ENCODE peak calls at places on chromosomes 16 and 17, in four cellular contexts. G, W, K and C are unnamed samples.

GRCh38 chr16:22326771-22327445 is 29.7 kb downstream of the POLR3E start:
- DNase-seq in G (no peak), W (no peak), K (no peak), C (no peak)

GRCh38 chr17:53794875-53795274 is 27.9 kb upstream of the KIF2B start:
- DNase-seq in G (no peak), W (no peak), K (no peak), C (no peak)

GRCh38 chr16:77191259-77191969 is 424 bp downstream of the MON1B start:
- DNase-seq in G (peak), W (no peak), K (no peak), C (no peak)

GRCh38 chr17:58757162-58757613 is 1.5 kb downstream of the PPM1E start:
- DNase-seq in G (no peak), W (no peak), K (no peak), C (no peak)

GRCh38 chr17:75494326-75494877 is 20.9 kb downstream of the CASKIN2 start:
- DNase-seq in G (no peak), W (no peak), K (no peak), C (no peak)

GRCh38 chr16:24917891-24918290 is 72.1 kb downstream of the SLC5A11 start:
- DNase-seq in G (no peak), W (no peak), K (no peak), C (no peak)

GRCh38 chr16:84449156-84450140 is 55.0 kb downstream of the MEAK7 start:
- DNase-seq in G (no peak), W (peak), K (no peak), C (no peak)

GRCh38 chr16:1747934-1748333 is 23.4 kb downstream of the NME3 start:
- DNase-seq in G (no peak), W (no peak), K (no peak), C (no peak)

GRCh38 chr16:92431-93339 is 14.7 kb downstream of the MPG start:
- DNase-seq in G (no peak), W (no peak), K (no peak), C (no peak)

GRCh38 chr17:5667871-5668270 is 83.6 kb upstream of the NLRP1 start:
- DNase-seq in G (no peak), W (peak), K (no peak), C (no peak)

GRCh38 chr17:70906808-70907207 is 737.5 kb downstream of the KCNJ2 start:
- DNase-seq in G (peak), W (peak), K (peak), C (peak)

GRCh38 chr16:1651509-1652342 is 26.4 kb upstream of the JPT2 start:
- DNase-seq in G (peak), W (no peak), K (no peak), C (no peak)

GRCh38 chr17:8140058-8140412 is 12.2 kb downstream of the PER1 start:
- DNase-seq in G (no peak), W (peak), K (no peak), C (no peak)

GRCh38 chr17:57905875-57906455 is 49.2 kb downstream of the CUEDC1 start:
- DNase-seq in G (no peak), W (no peak), K (no peak), C (no peak)

GRCh38 chr17:4837471-4838305 is 4.5 kb downstream of the MINK1 start:
- DNase-seq in G (no peak), W (no peak), K (no peak), C (no peak)

GRCh38 chr17:1647802-1648581 is 1.7 kb downstream of the RILP start:
- DNase-seq in G (no peak), W (peak), K (no peak), C (no peak)

GRCh38 chr16:80369138-80369537 is 171.7 kb upstream of the DYNLRB2 start:
- DNase-seq in G (no peak), W (no peak), K (no peak), C (no peak)

GRCh38 chr16:80362816-80363215 is 178.0 kb upstream of the DYNLRB2 start:
- DNase-seq in G (no peak), W (no peak), K (no peak), C (no peak)

GRCh38 chr16:80367037-80367658 is 173.6 kb upstream of the DYNLRB2 start:
- DNase-seq in G (no peak), W (no peak), K (no peak), C (no peak)

GRCh38 chr16:80369559-80369958 is 171.2 kb upstream of the DYNLRB2 start:
- DNase-seq in G (peak), W (peak), K (peak), C (peak)

GRCh38 chr16:80366023-80366422 is 174.8 kb upstream of the DYNLRB2 start:
- DNase-seq in G (no peak), W (no peak), K (no peak), C (peak)
- H2AFZ ChIP-seq in G (no peak), W (no peak), K (no peak), C (no peak)

GRCh38 chr16:3774156-3774767 is 56.9 kb upstream of the TRAP1 start:
- DNase-seq in G (peak), W (no peak), K (no peak), C (peak)
- H2AFZ ChIP-seq in G (no peak), W (no peak), K (no peak), C (no peak)

DNA sequence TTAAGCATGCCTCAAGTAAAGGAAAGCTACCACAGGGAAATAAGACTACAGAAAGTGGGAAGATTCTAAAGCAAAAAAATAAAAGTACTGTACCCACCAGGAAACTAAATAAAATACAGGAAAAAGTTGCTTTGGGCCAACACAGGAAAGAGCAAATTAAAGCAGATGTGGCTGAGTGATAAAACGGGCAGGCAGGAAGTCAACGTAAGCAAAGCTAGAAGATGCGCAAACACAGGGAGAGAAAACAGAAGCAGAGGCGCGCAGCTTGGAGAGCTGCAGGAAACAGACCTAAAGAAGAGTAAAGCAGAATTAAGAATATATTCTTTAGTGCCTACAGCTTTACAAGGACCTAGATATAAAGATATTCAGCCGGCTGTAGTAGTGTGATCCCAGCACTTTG is 21.7 kb downstream of the USP36 start:
- DNase-seq in G (no peak), W (no peak), K (no peak), C (no peak)
- H2AFZ ChIP-seq in G (no peak), W (no peak), K (no peak), C (no peak)

GRCh38 chr17:17365476-17366110 is 62.4 kb downstream of the NT5M start:
- DNase-seq in G (no peak), W (no peak), K (no peak), C (no peak)

GRCh38 chr17:17366235-17366634 is 63.1 kb downstream of the NT5M start:
- DNase-seq in G (no peak), W (no peak), K (no peak), C (no peak)

GRCh38 chr17:17364338-17364667 is 61.1 kb downstream of the NT5M start:
- DNase-seq in G (no peak), W (peak), K (no peak), C (no peak)

GRCh38 chr17:17367931-17368330 is 64.8 kb downstream of the NT5M start:
- DNase-seq in G (no peak), W (no peak), K (no peak), C (no peak)

DNA sequence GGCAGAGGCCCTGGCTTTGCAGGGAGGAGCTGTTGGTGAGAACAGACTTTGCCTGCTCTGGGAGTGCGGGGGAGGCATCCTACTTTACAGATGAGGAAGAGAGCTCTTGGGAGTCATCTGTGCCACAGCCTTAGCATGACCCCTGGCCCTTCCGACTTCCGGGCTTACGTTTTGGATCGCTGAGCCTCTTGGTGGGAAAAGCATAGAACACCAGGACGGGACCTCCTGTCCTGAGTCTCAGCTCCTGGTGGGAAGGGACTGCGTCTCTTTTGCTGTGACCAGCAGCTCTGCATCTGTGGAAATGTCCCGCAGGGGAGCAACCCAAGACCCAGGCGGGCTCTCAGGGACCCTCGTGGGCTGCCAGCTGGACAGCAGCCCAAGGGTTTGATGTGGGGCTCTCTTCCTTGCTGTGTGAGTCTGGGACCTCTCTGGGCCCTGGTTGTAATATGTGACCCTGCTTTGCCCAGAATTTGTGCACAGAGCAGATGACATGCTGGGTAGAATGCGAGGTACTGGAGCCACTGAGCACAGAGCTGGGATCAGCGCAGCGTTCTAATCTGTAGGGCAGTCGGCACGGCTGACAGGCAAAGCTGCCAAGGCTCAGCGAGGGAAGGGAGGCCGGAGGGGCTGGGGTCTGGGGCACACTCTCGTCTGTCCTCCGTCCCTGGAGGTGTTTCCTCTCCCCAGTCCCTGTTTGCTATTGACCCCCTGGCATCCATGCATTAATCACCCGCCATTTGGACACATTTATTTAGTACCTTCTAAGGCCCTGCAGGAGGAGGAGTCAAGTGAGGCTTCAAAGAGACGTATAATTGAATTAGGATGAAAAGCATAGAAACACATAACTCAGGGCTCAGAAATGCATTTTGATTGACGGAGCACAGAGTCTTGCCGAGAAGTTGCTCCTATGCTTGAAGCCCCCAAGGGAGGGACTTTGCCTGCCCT is 64.0 kb downstream of the NT5M start:
- DNase-seq in G (no peak), W (no peak), K (no peak), C (no peak)
- H2AFZ ChIP-seq in G (no peak), W (no peak), K (no peak), C (no peak)

GRCh38 chr17:13333661-13334060 is 268.1 kb downstream of the HS3ST3A1 start:
- DNase-seq in G (no peak), W (no peak), K (no peak), C (no peak)

GRCh38 chr17:13338421-13338820 is 263.3 kb downstream of the HS3ST3A1 start:
- DNase-seq in G (no peak), W (no peak), K (no peak), C (no peak)

GRCh38 chr17:13334374-13334773 is 267.4 kb downstream of the HS3ST3A1 start:
- DNase-seq in G (no peak), W (no peak), K (no peak), C (no peak)

GRCh38 chr17:13337171-13337570 is 264.6 kb downstream of the HS3ST3A1 start:
- DNase-seq in G (peak), W (no peak), K (no peak), C (peak)

GRCh38 chr17:13337864-13338371 is 263.8 kb downstream of the HS3ST3A1 start:
- DNase-seq in G (peak), W (no peak), K (peak), C (peak)
- H2AFZ ChIP-seq in G (peak), W (no peak), K (peak), C (peak)

DNA sequence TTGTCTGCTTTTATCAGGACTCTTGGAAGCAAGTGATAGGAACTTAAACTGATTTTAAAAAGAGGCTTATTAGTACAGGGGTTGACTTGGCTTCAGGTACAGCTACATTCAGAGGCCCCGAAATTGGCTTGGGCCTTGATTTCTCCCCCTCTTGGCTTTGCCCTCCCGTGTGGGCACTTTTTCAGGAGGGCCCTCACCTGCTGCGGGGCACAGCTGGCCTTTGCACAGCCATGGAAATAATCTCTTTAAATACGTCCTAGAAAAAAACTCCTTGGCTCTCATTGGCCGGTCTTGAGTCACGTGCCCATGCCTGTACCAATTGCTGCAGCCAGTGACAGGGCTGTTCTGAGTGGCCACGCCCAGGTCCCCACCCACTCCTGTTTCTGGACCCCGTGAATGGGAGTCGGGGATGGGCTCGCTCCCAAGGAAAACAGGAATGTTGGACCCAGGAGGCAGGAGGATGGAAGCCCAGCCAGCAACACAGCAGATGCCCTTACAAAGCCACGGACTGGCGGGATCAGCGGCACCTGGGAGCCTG is 15.0 kb downstream of the CA5A start:
- DNase-seq in G (no peak), W (no peak), K (no peak), C (no peak)
- H2AFZ ChIP-seq in G (no peak), W (no peak), K (no peak), C (no peak)